ENCODE peak calls at places on chromosomes 13 and 19, in five cellular contexts. T, J, A, R and O are unnamed samples.

GRCh38 chr13:48646791-48647190 is 6.9 kb upstream of the CYSLTR2 start:
- DNase-seq in T (no peak), J (no peak), A (peak), R (no peak), O (no peak)

GRCh38 chr19:40416918-40417713 is 3.9 kb upstream of the PRX start:
- DNase-seq in T (no peak), J (no peak), A (no peak), R (no peak), O (peak)

GRCh38 chr19:40907968-40908735 is 26.1 kb upstream of the CYP2A7 start:
- DNase-seq in T (no peak), J (peak), A (peak), R (no peak), O (no peak)

GRCh38 chr19:28397311-28397710 is 815.6 kb downstream of the UQCRFS1 start:
- DNase-seq in T (no peak), J (no peak), A (no peak), R (no peak), O (no peak)

GRCh38 chr19:53870485-53870844 is 2.8 kb downstream of the MYADM start:
- DNase-seq in T (no peak), J (no peak), A (no peak), R (no peak), O (peak)

GRCh38 chr19:52941941-52942370 is 18.7 kb upstream of the ZNF888 start:
- DNase-seq in T (peak), J (no peak), A (peak), R (peak), O (no peak)

GRCh38 chr13:43797869-43798268 is 11.1 kb upstream of the ENOX1 start:
- DNase-seq in T (no peak), J (no peak), A (no peak), R (no peak), O (peak)

GRCh38 chr13:33509642-33510229 is 224.2 kb upstream of the STARD13 start:
- DNase-seq in T (no peak), J (no peak), A (no peak), R (no peak), O (no peak)

GRCh38 chr19:40776364-40776763 is 1.0 kb downstream of the MIA start:
- DNase-seq in T (no peak), J (no peak), A (no peak), R (no peak), O (no peak)

GRCh38 chr19:11481777-11482383 is 1.0 kb upstream of the ELAVL3 start:
- DNase-seq in T (peak), J (peak), A (peak), R (no peak), O (peak)

GRCh38 chr19:48530044-48530720 is 18.5 kb upstream of the LMTK3 start:
- DNase-seq in T (no peak), J (no peak), A (no peak), R (no peak), O (no peak)

GRCh38 chr13:20401958-20402856 is 123.5 kb downstream of the CRYL1 start:
- DNase-seq in T (no peak), J (no peak), A (no peak), R (no peak), O (peak)

GRCh38 chr19:40650749-40651305 is 39.6 kb downstream of the NUMBL start:
- DNase-seq in T (no peak), J (no peak), A (no peak), R (no peak), O (no peak)

GRCh38 chr19:45499196-45500180 is 1.2 kb downstream of the PPM1N start:
- DNase-seq in T (no peak), J (peak), A (peak), R (no peak), O (no peak)

GRCh38 chr13:28492527-28493367 is 2.2 kb downstream of the FLT1 start:
- DNase-seq in T (no peak), J (no peak), A (no peak), R (no peak), O (no peak)